ENCODE peak calls at places on chromosome 9, in ten cellular contexts. One of them, this sample, is unnamed.

GRCh38 chr9:110316255-110316921 is 21.3 kb downstream of the TXNDC8 start:
- DNase-seq in transverse colon: no peak
- DNase-seq in GM23248: no peak
- DNase-seq in lung: no peak
- DNase-seq in AG04450: no peak
- DNase-seq in heart right ventricle: no peak
- DNase-seq in neuronal stem cell: no peak
- DNase-seq in kidney epithelial cell: no peak
- DNase-seq in stimulated activated naive B cell treated with anti-CD40 and anti-IgM and Interleukin-4, amounts not matched to agents 10 μg/mL and 1 μg/mL and 100 μg/mL, for 72 hours: no peak
- DNase-seq in kidney tubule cell: no peak
- DNase-seq in this sample: no peak

GRCh38 chr9:91835632-91836031 is 114.4 kb downstream of the ROR2 start:
- DNase-seq in neuronal stem cell: no peak
- DNase-seq in stimulated activated naive B cell treated with anti-CD40 and anti-IgM and Interleukin-4, amounts not matched to agents 10 μg/mL and 1 μg/mL and 100 μg/mL, for 72 hours: no peak
- DNase-seq in GM23248: no peak
- DNase-seq in transverse colon: no peak
- DNase-seq in AG04450: no peak
- DNase-seq in kidney tubule cell: no peak
- DNase-seq in heart right ventricle: no peak
- DNase-seq in kidney epithelial cell: no peak
- DNase-seq in lung: no peak
- DNase-seq in this sample: no peak

GRCh38 chr9:1050125-1050895 is at the start of gene DMRT2:
- DNase-seq in GM23248: peak; percentile 16
- DNase-seq in neuronal stem cell: peak; percentile 93
- DNase-seq in kidney tubule cell: peak; percentile 89
- DNase-seq in stimulated activated naive B cell treated with anti-CD40 and anti-IgM and Interleukin-4, amounts not matched to agents 10 μg/mL and 1 μg/mL and 100 μg/mL, for 72 hours: peak; percentile 14
- DNase-seq in transverse colon: peak; percentile 93
- DNase-seq in AG04450: no peak
- DNase-seq in lung: peak; percentile 87
- DNase-seq in kidney epithelial cell: peak; percentile 67
- DNase-seq in heart right ventricle: peak; percentile 84
- DNase-seq in this sample: peak; percentile 95

GRCh38 chr9:84617415-84617814 is 52.1 kb upstream of the NTRK2 start:
- DNase-seq in kidney tubule cell: no peak
- DNase-seq in kidney epithelial cell: no peak
- DNase-seq in transverse colon: no peak
- DNase-seq in neuronal stem cell: no peak
- DNase-seq in heart right ventricle: no peak
- DNase-seq in GM23248: no peak
- DNase-seq in stimulated activated naive B cell treated with anti-CD40 and anti-IgM and Interleukin-4, amounts not matched to agents 10 μg/mL and 1 μg/mL and 100 μg/mL, for 72 hours: no peak
- DNase-seq in lung: no peak
- DNase-seq in AG04450: no peak
- DNase-seq in this sample: no peak

GRCh38 chr9:128115187-128116103 is 12.1 kb downstream of the PTGES2 start:
- DNase-seq in neuronal stem cell: no peak
- DNase-seq in AG04450: no peak
- DNase-seq in stimulated activated naive B cell treated with anti-CD40 and anti-IgM and Interleukin-4, amounts not matched to agents 10 μg/mL and 1 μg/mL and 100 μg/mL, for 72 hours: peak; percentile 89
- DNase-seq in transverse colon: peak; percentile 93
- DNase-seq in kidney tubule cell: peak; percentile 42
- DNase-seq in heart right ventricle: no peak
- DNase-seq in GM23248: no peak
- DNase-seq in lung: no peak
- DNase-seq in kidney epithelial cell: no peak
- DNase-seq in this sample: peak; percentile 93

GRCh38 chr9:121350993-121351561 is 19.0 kb downstream of the STOM start:
- DNase-seq in AG04450: peak; percentile 86
- DNase-seq in stimulated activated naive B cell treated with anti-CD40 and anti-IgM and Interleukin-4, amounts not matched to agents 10 μg/mL and 1 μg/mL and 100 μg/mL, for 72 hours: no peak
- DNase-seq in lung: peak; percentile 80
- DNase-seq in kidney tubule cell: peak; percentile 89
- DNase-seq in neuronal stem cell: no peak
- DNase-seq in kidney epithelial cell: peak; percentile 37
- DNase-seq in transverse colon: peak; percentile 68
- DNase-seq in GM23248: peak; percentile 95
- DNase-seq in heart right ventricle: peak; percentile 51
- DNase-seq in this sample: peak; percentile 83

GRCh38 chr9:36995927-36996471 is 38.1 kb downstream of the PAX5 start:
- DNase-seq in lung: no peak
- DNase-seq in kidney tubule cell: peak; percentile 73
- DNase-seq in neuronal stem cell: peak; percentile 64
- DNase-seq in stimulated activated naive B cell treated with anti-CD40 and anti-IgM and Interleukin-4, amounts not matched to agents 10 μg/mL and 1 μg/mL and 100 μg/mL, for 72 hours: no peak
- DNase-seq in GM23248: peak; percentile 70
- DNase-seq in heart right ventricle: peak; percentile 29
- DNase-seq in transverse colon: peak; percentile 66
- DNase-seq in AG04450: peak; percentile 15
- DNase-seq in kidney epithelial cell: no peak
- DNase-seq in this sample: peak; percentile 59

GRCh38 chr9:131530546-131530929 is 525 bp downstream of the UCK1 start:
- DNase-seq in AG04450: no peak
- DNase-seq in neuronal stem cell: peak; percentile 18
- DNase-seq in stimulated activated naive B cell treated with anti-CD40 and anti-IgM and Interleukin-4, amounts not matched to agents 10 μg/mL and 1 μg/mL and 100 μg/mL, for 72 hours: no peak
- DNase-seq in lung: peak; percentile 35
- DNase-seq in heart right ventricle: no peak
- DNase-seq in transverse colon: peak; percentile 47
- DNase-seq in kidney epithelial cell: no peak
- DNase-seq in kidney tubule cell: peak; percentile 74
- DNase-seq in GM23248: peak; percentile 73
- DNase-seq in this sample: no peak

GRCh38 chr9:33818167-33818831 is 1.3 kb downstream of the UBE2R2 start:
- DNase-seq in heart right ventricle: peak; percentile 61
- DNase-seq in kidney tubule cell: peak; percentile 27
- DNase-seq in AG04450: no peak
- DNase-seq in GM23248: no peak
- DNase-seq in lung: no peak
- DNase-seq in kidney epithelial cell: no peak
- DNase-seq in transverse colon: peak; percentile 32
- DNase-seq in stimulated activated naive B cell treated with anti-CD40 and anti-IgM and Interleukin-4, amounts not matched to agents 10 μg/mL and 1 μg/mL and 100 μg/mL, for 72 hours: no peak
- DNase-seq in neuronal stem cell: no peak
- DNase-seq in this sample: no peak

GRCh38 chr9:97889941-97890557 is 32.3 kb downstream of the TRMO start:
- DNase-seq in transverse colon: peak; percentile 37
- DNase-seq in stimulated activated naive B cell treated with anti-CD40 and anti-IgM and Interleukin-4, amounts not matched to agents 10 μg/mL and 1 μg/mL and 100 μg/mL, for 72 hours: no peak
- DNase-seq in neuronal stem cell: peak; percentile 9
- DNase-seq in AG04450: no peak
- DNase-seq in heart right ventricle: peak; percentile 17
- DNase-seq in GM23248: peak; percentile 44
- DNase-seq in kidney tubule cell: peak; percentile 20
- DNase-seq in lung: no peak
- DNase-seq in kidney epithelial cell: no peak
- DNase-seq in this sample: no peak

GRCh38 chr9:70352356-70352755 is 62.1 kb downstream of the KLF9 start:
- DNase-seq in stimulated activated naive B cell treated with anti-CD40 and anti-IgM and Interleukin-4, amounts not matched to agents 10 μg/mL and 1 μg/mL and 100 μg/mL, for 72 hours: no peak
- DNase-seq in AG04450: peak; percentile 29
- DNase-seq in kidney epithelial cell: no peak
- DNase-seq in kidney tubule cell: no peak
- DNase-seq in lung: no peak
- DNase-seq in transverse colon: no peak
- DNase-seq in GM23248: peak; percentile 64
- DNase-seq in heart right ventricle: no peak
- DNase-seq in neuronal stem cell: no peak
- DNase-seq in this sample: no peak

GRCh38 chr9:95511232-95511951 is 5.4 kb downstream of the PTCH1 start:
- DNase-seq in neuronal stem cell: no peak
- DNase-seq in AG04450: no peak
- DNase-seq in lung: peak; percentile 81
- DNase-seq in stimulated activated naive B cell treated with anti-CD40 and anti-IgM and Interleukin-4, amounts not matched to agents 10 μg/mL and 1 μg/mL and 100 μg/mL, for 72 hours: peak; percentile 9
- DNase-seq in kidney epithelial cell: no peak
- DNase-seq in heart right ventricle: no peak
- DNase-seq in kidney tubule cell: peak; percentile 73
- DNase-seq in GM23248: peak; percentile 81
- DNase-seq in transverse colon: peak; percentile 67
- DNase-seq in this sample: no peak

This sample was measured in mucosa of descending colon.